ENCODE peak calls at places on chromosomes 6 and 20, in ten cellular contexts. One of them, this sample, is unnamed. For H3K27me3, the result is how much of the 10 kb centered on the place peaks cover.

GRCh38 chr20:46964299-46965123 is 69.9 kb downstream of the EYA2 start:
- DNase-seq in MM.1S: no peak
- DNase-seq in testis: no peak
- DNase-seq in breast epithelium: no peak
- DNase-seq in endothelial cell of umbilical vein: no peak
- DNase-seq in tibial artery: no peak
- DNase-seq in iPS DF 6.9: no peak
- DNase-seq in GM23248: no peak
- DNase-seq in IMR-90: no peak
- DNase-seq in effector memory CD4-positive, alpha-beta T cell: no peak
- DNase-seq in this sample: no peak

GRCh38 chr6:82679232-82679631 is 315.6 kb downstream of the TPBG start:
- DNase-seq in breast epithelium: no peak
- DNase-seq in effector memory CD4-positive, alpha-beta T cell: no peak
- DNase-seq in iPS DF 6.9: no peak
- DNase-seq in IMR-90: no peak
- DNase-seq in tibial artery: no peak
- DNase-seq in MM.1S: no peak
- DNase-seq in endothelial cell of umbilical vein: no peak
- DNase-seq in GM23248: no peak
- DNase-seq in testis: no peak
- DNase-seq in this sample: no peak

GRCh38 chr6:144327081-144327480 is 41.9 kb downstream of the UTRN start:
- DNase-seq in GM23248: no peak
- DNase-seq in IMR-90: no peak
- DNase-seq in MM.1S: no peak
- DNase-seq in iPS DF 6.9: no peak
- DNase-seq in tibial artery: no peak
- DNase-seq in effector memory CD4-positive, alpha-beta T cell: no peak
- DNase-seq in testis: peak
- DNase-seq in breast epithelium: no peak
- DNase-seq in endothelial cell of umbilical vein: peak
- DNase-seq in this sample: no peak

GRCh38 chr6:157539900-157540752 is 159.1 kb downstream of the ZDHHC14 start:
- DNase-seq in tibial artery: no peak
- DNase-seq in GM23248: no peak
- DNase-seq in MM.1S: no peak
- DNase-seq in endothelial cell of umbilical vein: no peak
- DNase-seq in testis: no peak
- DNase-seq in effector memory CD4-positive, alpha-beta T cell: no peak
- DNase-seq in iPS DF 6.9: no peak
- DNase-seq in breast epithelium: no peak
- DNase-seq in IMR-90: no peak
- DNase-seq in this sample: no peak

GRCh38 chr6:10733863-10734262 is 11.0 kb downstream of the TMEM14C start:
- DNase-seq in IMR-90: no peak
- DNase-seq in tibial artery: no peak
- DNase-seq in testis: no peak
- DNase-seq in breast epithelium: no peak
- DNase-seq in iPS DF 6.9: no peak
- DNase-seq in GM23248: no peak
- DNase-seq in effector memory CD4-positive, alpha-beta T cell: no peak
- DNase-seq in MM.1S: no peak
- DNase-seq in endothelial cell of umbilical vein: no peak
- DNase-seq in this sample: no peak

GRCh38 chr6:133198725-133199124 is 42.4 kb upstream of the EYA4 start:
- DNase-seq in iPS DF 6.9: no peak
- DNase-seq in MM.1S: no peak
- DNase-seq in endothelial cell of umbilical vein: no peak
- DNase-seq in effector memory CD4-positive, alpha-beta T cell: no peak
- DNase-seq in breast epithelium: no peak
- DNase-seq in tibial artery: no peak
- DNase-seq in GM23248: no peak
- DNase-seq in IMR-90: peak
- DNase-seq in testis: no peak
- DNase-seq in this sample: no peak

GRCh38 chr20:63072231-63072791 is 65.5 kb upstream of the BHLHE23 start:
- DNase-seq in effector memory CD4-positive, alpha-beta T cell: no peak
- DNase-seq in breast epithelium: no peak
- DNase-seq in testis: no peak
- DNase-seq in IMR-90: no peak
- DNase-seq in tibial artery: no peak
- DNase-seq in GM23248: no peak
- DNase-seq in MM.1S: no peak
- DNase-seq in endothelial cell of umbilical vein: no peak
- DNase-seq in iPS DF 6.9: no peak
- DNase-seq in this sample: no peak

GRCh38 chr6:105204331-105204730 is 24.5 kb upstream of the POPDC3 start:
- DNase-seq in effector memory CD4-positive, alpha-beta T cell: no peak
- DNase-seq in MM.1S: no peak
- DNase-seq in endothelial cell of umbilical vein: no peak
- DNase-seq in iPS DF 6.9: no peak
- DNase-seq in testis: no peak
- DNase-seq in breast epithelium: no peak
- DNase-seq in IMR-90: peak
- DNase-seq in tibial artery: no peak
- DNase-seq in GM23248: peak
- DNase-seq in this sample: no peak

GRCh38 chr6:163984446-163984936 is 570.0 kb downstream of the QKI start:
- DNase-seq in MM.1S: peak
- DNase-seq in endothelial cell of umbilical vein: no peak
- DNase-seq in iPS DF 6.9: no peak
- DNase-seq in breast epithelium: no peak
- DNase-seq in effector memory CD4-positive, alpha-beta T cell: no peak
- DNase-seq in testis: no peak
- DNase-seq in IMR-90: no peak
- DNase-seq in tibial artery: no peak
- DNase-seq in GM23248: no peak
- DNase-seq in this sample: no peak

GRCh38 chr20:44736170-44737021 is 9.3 kb upstream of the KCNK15 start:
- DNase-seq in effector memory CD4-positive, alpha-beta T cell: no peak
- DNase-seq in breast epithelium: no peak
- DNase-seq in MM.1S: peak
- DNase-seq in iPS DF 6.9: peak
- DNase-seq in IMR-90: peak
- DNase-seq in testis: peak
- DNase-seq in tibial artery: no peak
- DNase-seq in endothelial cell of umbilical vein: peak
- DNase-seq in GM23248: peak
- DNase-seq in this sample: peak

GRCh38 chr6:159720708-159721107 is 6.6 kb upstream of the WTAP start:
- DNase-seq in effector memory CD4-positive, alpha-beta T cell: no peak
- DNase-seq in breast epithelium: no peak
- DNase-seq in IMR-90: no peak
- DNase-seq in testis: no peak
- DNase-seq in tibial artery: no peak
- DNase-seq in MM.1S: peak
- DNase-seq in iPS DF 6.9: peak
- DNase-seq in GM23248: peak
- DNase-seq in endothelial cell of umbilical vein: peak
- DNase-seq in this sample: no peak

GRCh38 chr6:13355043-13355945 is 27.0 kb upstream of the TBC1D7 start:
- DNase-seq in testis: no peak
- DNase-seq in IMR-90: peak
- DNase-seq in iPS DF 6.9: no peak
- DNase-seq in breast epithelium: no peak
- DNase-seq in GM23248: peak
- DNase-seq in tibial artery: no peak
- DNase-seq in effector memory CD4-positive, alpha-beta T cell: no peak
- DNase-seq in MM.1S: peak
- DNase-seq in endothelial cell of umbilical vein: peak
- DNase-seq in this sample: peak

GRCh38 chr6:33802186-33803061 is 1.4 kb downstream of the MLN start:
- DNase-seq in MM.1S: no peak
- DNase-seq in endothelial cell of umbilical vein: no peak
- DNase-seq in iPS DF 6.9: no peak
- DNase-seq in breast epithelium: no peak
- DNase-seq in testis: no peak
- DNase-seq in IMR-90: no peak
- DNase-seq in effector memory CD4-positive, alpha-beta T cell: no peak
- DNase-seq in GM23248: no peak
- DNase-seq in tibial artery: no peak
- DNase-seq in this sample: no peak

GRCh38 chr6:89357390-89357789 is 4.9 kb upstream of the UBE2J1 start:
- DNase-seq in IMR-90: no peak
- DNase-seq in testis: no peak
- DNase-seq in effector memory CD4-positive, alpha-beta T cell: no peak
- DNase-seq in MM.1S: peak
- DNase-seq in iPS DF 6.9: no peak
- DNase-seq in GM23248: no peak
- DNase-seq in tibial artery: no peak
- DNase-seq in endothelial cell of umbilical vein: peak
- DNase-seq in breast epithelium: no peak
- DNase-seq in this sample: no peak

GRCh38 chr20:24662286-24662685 is 192.9 kb downstream of the SYNDIG1 start:
- DNase-seq in endothelial cell of umbilical vein: no peak
- DNase-seq in iPS DF 6.9: no peak
- DNase-seq in tibial artery: peak
- DNase-seq in testis: no peak
- DNase-seq in IMR-90: no peak
- DNase-seq in breast epithelium: no peak
- DNase-seq in GM23248: no peak
- DNase-seq in MM.1S: no peak
- DNase-seq in effector memory CD4-positive, alpha-beta T cell: no peak
- DNase-seq in this sample: no peak

GRCh38 chr20:47638851-47639250 is 137.2 kb downstream of the NCOA3 start:
- DNase-seq in MM.1S: no peak
- DNase-seq in GM23248: no peak
- DNase-seq in testis: no peak
- DNase-seq in tibial artery: no peak
- DNase-seq in endothelial cell of umbilical vein: peak
- DNase-seq in IMR-90: no peak
- DNase-seq in effector memory CD4-positive, alpha-beta T cell: no peak
- DNase-seq in iPS DF 6.9: no peak
- DNase-seq in breast epithelium: no peak
- DNase-seq in this sample: no peak

DNA sequence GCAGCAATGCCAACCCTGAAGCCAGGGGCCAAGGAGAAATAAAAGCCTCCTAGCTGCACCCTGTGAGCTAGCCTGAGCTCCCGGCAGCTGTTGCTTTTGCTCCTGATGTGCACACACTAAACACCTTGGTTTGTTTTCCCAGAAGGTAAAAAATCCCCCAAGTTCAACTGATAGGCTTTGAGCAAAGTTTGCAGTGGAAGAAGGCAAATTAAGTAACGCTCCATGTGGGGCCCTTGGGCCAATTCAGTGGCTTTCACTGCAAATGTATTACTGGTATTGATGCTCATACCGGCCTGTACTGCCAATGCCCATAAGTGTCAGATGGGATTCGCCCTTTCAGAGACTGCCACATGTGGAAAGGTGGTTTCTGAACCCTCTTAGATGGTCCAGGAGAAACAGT is 9.4 kb upstream of the IDH3B start:
- DNase-seq in breast epithelium: no peak
- DNase-seq in iPS DF 6.9: no peak
- DNase-seq in effector memory CD4-positive, alpha-beta T cell: no peak
- DNase-seq in IMR-90: no peak
- DNase-seq in endothelial cell of umbilical vein: no peak
- DNase-seq in tibial artery: no peak
- DNase-seq in testis: no peak
- DNase-seq in GM23248: no peak
- DNase-seq in MM.1S: no peak
- DNase-seq in this sample: no peak
- H3K27me3 ChIP-seq in breast epithelium: under half
- H3K27me3 ChIP-seq in iPS DF 6.9: under half
- H3K27me3 ChIP-seq in effector memory CD4-positive, alpha-beta T cell: under half
- H3K27me3 ChIP-seq in IMR-90: under half
- H3K27me3 ChIP-seq in endothelial cell of umbilical vein: under half
- H3K27me3 ChIP-seq in tibial artery: under half
- H3K27me3 ChIP-seq in testis: under half
- H3K27me3 ChIP-seq in GM23248: under half
- H3K27me3 ChIP-seq in MM.1S: under half
- H3K27me3 ChIP-seq in this sample: under half

DNA sequence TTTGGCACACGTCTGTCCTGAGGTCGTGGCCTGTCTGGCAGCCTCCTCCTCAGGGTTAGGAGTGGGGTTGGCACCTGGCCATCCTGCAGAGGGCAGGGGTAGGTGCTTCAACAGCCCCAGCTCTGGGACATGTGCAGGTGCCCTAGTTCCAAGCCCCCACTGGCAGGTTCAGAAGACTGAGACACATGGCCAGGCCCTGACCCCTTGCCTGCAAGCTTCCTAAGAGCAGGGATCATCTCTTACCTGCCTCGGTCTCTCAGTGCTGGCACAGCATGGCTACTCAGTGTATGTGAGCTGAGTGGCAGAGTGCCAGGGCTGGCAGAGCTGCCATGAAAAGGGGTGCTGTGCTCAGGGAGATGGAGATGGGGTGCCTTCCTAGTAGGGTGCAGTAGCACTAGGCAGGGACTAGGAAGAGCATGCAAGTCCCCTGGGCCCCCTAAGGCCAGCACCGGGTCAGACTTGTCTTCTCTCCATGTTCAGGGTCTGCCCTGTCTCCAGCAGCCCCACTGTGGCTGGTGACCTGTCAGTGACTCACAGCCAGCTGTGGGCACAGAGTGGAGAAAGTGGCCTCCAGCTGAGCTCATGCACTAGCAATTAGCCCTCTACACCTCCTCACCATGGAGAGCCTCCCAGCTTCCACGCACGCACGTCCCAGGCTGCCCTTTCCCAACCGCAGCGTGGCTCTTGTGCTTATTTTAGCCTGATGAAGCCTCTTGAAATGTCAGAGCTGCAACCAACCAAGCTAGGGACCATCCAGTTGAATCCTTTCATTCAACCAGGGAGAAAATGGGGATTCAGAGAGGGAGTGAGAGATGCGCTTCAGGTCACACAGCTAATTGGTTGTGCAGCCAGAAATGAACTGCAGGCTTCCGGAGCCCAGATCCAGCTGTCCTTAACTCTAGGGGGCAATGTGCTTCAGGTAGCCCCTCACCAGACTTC is 116.6 kb downstream of the MRPL14 start:
- DNase-seq in GM23248: peak
- DNase-seq in endothelial cell of umbilical vein: no peak
- DNase-seq in effector memory CD4-positive, alpha-beta T cell: no peak
- DNase-seq in testis: no peak
- DNase-seq in IMR-90: peak
- DNase-seq in MM.1S: no peak
- DNase-seq in iPS DF 6.9: no peak
- DNase-seq in breast epithelium: no peak
- DNase-seq in tibial artery: peak
- DNase-seq in this sample: peak
- H3K4me3 ChIP-seq in GM23248: peak
- H3K4me3 ChIP-seq in endothelial cell of umbilical vein: no peak
- H3K4me3 ChIP-seq in effector memory CD4-positive, alpha-beta T cell: no peak
- H3K4me3 ChIP-seq in testis: no peak
- H3K4me3 ChIP-seq in IMR-90: no peak
- H3K4me3 ChIP-seq in MM.1S: no peak
- H3K4me3 ChIP-seq in iPS DF 6.9: no peak
- H3K4me3 ChIP-seq in breast epithelium: no peak
- H3K4me3 ChIP-seq in tibial artery: no peak
- H3K4me3 ChIP-seq in this sample: no peak

GRCh38 chr20:23626040-23626620 is 11.6 kb downstream of the CST3 start:
- DNase-seq in testis: no peak
- DNase-seq in iPS DF 6.9: no peak
- DNase-seq in effector memory CD4-positive, alpha-beta T cell: no peak
- DNase-seq in GM23248: peak
- DNase-seq in endothelial cell of umbilical vein: no peak
- DNase-seq in MM.1S: no peak
- DNase-seq in breast epithelium: no peak
- DNase-seq in IMR-90: no peak
- DNase-seq in tibial artery: peak
- DNase-seq in this sample: no peak
- H3K27me3 ChIP-seq in testis: under half
- H3K27me3 ChIP-seq in iPS DF 6.9: under half
- H3K27me3 ChIP-seq in effector memory CD4-positive, alpha-beta T cell: under half
- H3K27me3 ChIP-seq in GM23248: under half
- H3K27me3 ChIP-seq in endothelial cell of umbilical vein: under half
- H3K27me3 ChIP-seq in MM.1S: under half
- H3K27me3 ChIP-seq in breast epithelium: under half
- H3K27me3 ChIP-seq in IMR-90: under half
- H3K27me3 ChIP-seq in tibial artery: under half
- H3K27me3 ChIP-seq in this sample: under half

GRCh38 chr6:56579155-56579851 is 63.4 kb downstream of the DST start:
- DNase-seq in breast epithelium: no peak
- DNase-seq in effector memory CD4-positive, alpha-beta T cell: no peak
- DNase-seq in MM.1S: no peak
- DNase-seq in IMR-90: peak
- DNase-seq in iPS DF 6.9: no peak
- DNase-seq in GM23248: peak
- DNase-seq in endothelial cell of umbilical vein: no peak
- DNase-seq in tibial artery: no peak
- DNase-seq in testis: no peak
- DNase-seq in this sample: no peak
- H3K4me3 ChIP-seq in breast epithelium: no peak
- H3K4me3 ChIP-seq in effector memory CD4-positive, alpha-beta T cell: no peak
- H3K4me3 ChIP-seq in MM.1S: no peak
- H3K4me3 ChIP-seq in IMR-90: no peak
- H3K4me3 ChIP-seq in iPS DF 6.9: no peak
- H3K4me3 ChIP-seq in GM23248: no peak
- H3K4me3 ChIP-seq in endothelial cell of umbilical vein: no peak
- H3K4me3 ChIP-seq in tibial artery: no peak
- H3K4me3 ChIP-seq in testis: no peak
- H3K4me3 ChIP-seq in this sample: no peak